ENCODE peak calls at places on chromosome 12, in nine cellular contexts. Y, M, Q, W, X, O, R, N and H are unnamed samples.

GRCh38 chr12:111458773-111459172 is 53.0 kb downstream of the SH2B3 start:
- DNase-seq in X (no peak), R (no peak), Q (no peak), M (no peak), N (no peak), Y (no peak), O (no peak), W (no peak), H (no peak)

GRCh38 chr12:116171549-116171948 is 105.9 kb downstream of the MED13L start:
- DNase-seq in O (no peak), R (no peak), W (no peak), Q (no peak), Y (no peak), M (no peak), X (no peak), N (no peak), H (no peak)

GRCh38 chr12:57149309-57149900 is 2.0 kb upstream of the LRP1-AS start:
- DNase-seq in X (peak; percentile 66), O (peak; percentile 91), Q (peak; percentile 87), Y (peak; percentile 18), R (no peak), N (no peak), M (no peak), W (no peak), H (no peak)

GRCh38 chr12:100545092-100545491 is 28.4 kb upstream of the GAS2L3 start:
- DNase-seq in M (no peak), N (no peak), Q (no peak), W (no peak), R (no peak), Y (no peak), X (no peak), O (no peak), H (no peak)

GRCh38 chr12:111220363-111220762 is 148.5 kb downstream of the PHETA1 start:
- DNase-seq in X (no peak), Q (no peak), W (no peak), M (no peak), O (no peak), R (no peak), N (no peak), Y (no peak), H (no peak)

GRCh38 chr12:95248604-95249355 is 31.2 kb downstream of the VEZT start:
- DNase-seq in R (no peak), X (no peak), N (no peak), Y (no peak), M (no peak), O (no peak), Q (peak; percentile 86), W (peak; percentile 5), H (no peak)

GRCh38 chr12:13586361-13586760 is 389.8 kb downstream of the EMP1 start:
- DNase-seq in M (no peak), X (no peak), Y (no peak), N (no peak), O (no peak), W (no peak), R (no peak), Q (no peak), H (no peak)

GRCh38 chr12:114166360-114166759 is 200.2 kb upstream of the RBM19 start:
- DNase-seq in N (no peak), W (peak; percentile 82), O (no peak), X (peak; percentile 41), R (peak; percentile 44), Y (no peak), Q (peak; percentile 80), M (peak; percentile 79), H (peak; percentile 12)

GRCh38 chr12:131795688-131796410 is 32.3 kb upstream of the MMP17 start:
- DNase-seq in N (peak; percentile 77), R (no peak), W (no peak), Y (no peak), X (no peak), Q (no peak), M (no peak), O (no peak), H (peak; percentile 20)

GRCh38 chr12:70408004-70408790 is 42.1 kb downstream of the KCNMB4 start:
- DNase-seq in X (no peak), M (no peak), Y (no peak), N (no peak), R (peak; percentile 42), Q (no peak), O (no peak), W (no peak), H (no peak)

GRCh38 chr12:109761631-109761950 is 48.0 kb downstream of the FAM222A start:
- DNase-seq in O (peak; percentile 19), W (no peak), R (peak; percentile 20), Y (no peak), Q (no peak), X (peak; percentile 18), N (peak; percentile 10), M (no peak), H (no peak)

GRCh38 chr12:13211191-13211858 is 14.8 kb downstream of the EMP1 start:
- DNase-seq in X (no peak), Y (no peak), N (no peak), R (no peak), M (no peak), W (no peak), O (no peak), Q (no peak), H (no peak)

GRCh38 chr12:59087691-59088090 is 167.4 kb upstream of the LRIG3 start:
- DNase-seq in O (no peak), R (no peak), M (no peak), W (no peak), X (no peak), Q (no peak), N (no peak), Y (no peak), H (no peak)

GRCh38 chr12:10749700-10750384 is 26.7 kb upstream of the YBX3 start:
- DNase-seq in Y (peak; percentile 96), N (peak; percentile 51), R (peak; percentile 74), Q (peak; percentile 98), W (peak; percentile 86), X (peak; percentile 78), O (peak; percentile 89), M (peak; percentile 85), H (peak; percentile 76)

GRCh38 chr12:119412811-119413794 is 78.6 kb downstream of the CCDC60 start:
- DNase-seq in O (peak; percentile 57), Y (peak; percentile 71), N (no peak), X (peak; percentile 56), W (peak; percentile 83), Q (peak; percentile 74), R (peak; percentile 82), M (peak; percentile 80), H (peak; percentile 44)

GRCh38 chr12:126627596-126627995 is 1562.4 kb downstream of the AACS start:
- DNase-seq in W (no peak), Y (no peak), Q (no peak), M (no peak), R (no peak), O (no peak), N (no peak), X (no peak), H (no peak)

GRCh38 chr12:870378-870777 is 79.1 kb downstream of the RAD52 start:
- DNase-seq in O (no peak), N (no peak), Y (no peak), Q (no peak), M (no peak), W (no peak), X (no peak), R (no peak), H (no peak)

GRCh38 chr12:4148418-4149056 is 125.0 kb upstream of the CCND2 start:
- DNase-seq in Q (no peak), N (peak; percentile 77), M (no peak), R (no peak), X (no peak), Y (no peak), O (no peak), W (no peak), H (no peak)

GRCh38 chr12:27455589-27455988 is 9.1 kb downstream of the SMCO2 start:
- DNase-seq in X (no peak), M (no peak), R (no peak), Y (no peak), N (no peak), Q (no peak), O (no peak), W (no peak), H (no peak)

GRCh38 chr12:27554421-27555186 is 30.6 kb downstream of the PPFIBP1 start:
- DNase-seq in X (peak; percentile 63), W (no peak), Q (peak; percentile 81), O (peak; percentile 58), R (peak; percentile 52), M (no peak), N (no peak), Y (peak; percentile 55), H (no peak)

GRCh38 chr12:49022558-49023178 is 4.1 kb upstream of the PRKAG1 start:
- DNase-seq in M (no peak), R (no peak), N (no peak), X (no peak), Q (no peak), W (no peak), O (no peak), Y (no peak), H (no peak)

GRCh38 chr12:107584523-107584922 is 101.1 kb upstream of the PWP1 start:
- DNase-seq in N (no peak), Q (no peak), M (no peak), W (no peak), O (no peak), X (no peak), Y (no peak), R (no peak), H (no peak)
- H3K27ac ChIP-seq in N (no peak overlapping the region), Q (no peak overlapping the region), M (no peak overlapping the region), W (no peak overlapping the region), O (no peak overlapping the region), X (no peak overlapping the region), Y (no peak overlapping the region), R (no peak overlapping the region), H (no peak overlapping the region)

DNA sequence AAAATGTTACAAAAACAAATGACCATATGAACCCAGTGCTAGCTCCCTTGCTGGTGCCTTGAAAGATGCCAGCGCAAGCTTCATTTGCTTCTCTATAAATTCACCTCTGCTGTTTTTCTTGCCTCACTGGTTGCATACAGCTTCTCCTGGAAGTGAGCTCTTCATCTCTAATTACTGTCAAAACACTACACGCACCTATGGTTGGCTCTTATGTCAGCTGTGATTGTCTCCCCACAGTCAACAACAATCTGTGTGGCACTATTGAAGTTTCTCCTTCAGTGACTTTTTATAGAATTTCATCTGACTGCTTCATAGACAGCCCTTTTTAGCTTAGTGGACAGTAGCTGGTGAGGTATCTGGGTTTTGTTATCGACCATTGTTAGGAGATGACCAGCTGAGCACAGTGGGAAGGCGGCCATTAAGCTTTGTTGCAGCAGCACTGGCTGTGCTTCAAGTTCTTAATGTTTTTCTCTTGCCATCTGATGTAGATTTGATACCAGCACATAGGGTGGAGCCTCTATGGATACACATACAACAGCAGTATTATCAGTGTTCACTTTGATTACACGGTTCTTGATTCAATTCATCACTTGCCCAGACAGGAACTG is 131.8 kb downstream of the KITLG start:
- DNase-seq in X (no peak), R (no peak), O (no peak), W (peak; percentile 52), Y (no peak), N (no peak), M (no peak), Q (no peak), H (no peak)
- TF ChIP-seq CTCF in X (no peak), R (no peak), O (no peak), W (no peak), Y (no peak), N (no peak), M (no peak), Q (no peak), H (no peak)

GRCh38 chr12:47832263-47832933 is 12.7 kb upstream of the HDAC7 start:
- DNase-seq in Y (no peak), N (no peak), W (no peak), R (no peak), X (no peak), O (no peak), M (no peak), Q (no peak), H (no peak)
- H3K27ac ChIP-seq in Y (no peak overlapping the region), N (no peak overlapping the region), W (no peak overlapping the region), R (no peak overlapping the region), X (no peak overlapping the region), O (no peak overlapping the region), M (no peak overlapping the region), Q (no peak overlapping the region), H (peak overlapping the region; percentile 11)

GRCh38 chr12:12039897-12040296 is 30.8 kb upstream of the BCL2L14 start:
- DNase-seq in O (no peak), W (no peak), Y (no peak), Q (no peak), N (no peak), M (no peak), R (no peak), X (no peak), H (no peak)
- TF ChIP-seq CTCF in O (no peak), W (no peak), Y (no peak), Q (no peak), N (no peak), M (no peak), R (no peak), X (no peak), H (no peak)